ENCODE peak calls at places on chromosomes 3 and 15, in six cellular contexts. Y is brain microvascular endothelial cell; I is heart left ventricle; Q is RWPE1; V is uterus; C is CD8-positive, alpha-beta memory T cell. B is an unnamed sample.

GRCh38 chr15:100879046-100879445 is 585 bp upstream of the ALDH1A3 start:
- DNase-seq in Y (no peak), I (no peak), Q (peak), V (no peak), C (no peak), B (no peak)

GRCh38 chr3:170815340-170815739 is 54.7 kb downstream of the RPL22L1 start:
- DNase-seq in Y (peak), I (no peak), Q (no peak), V (no peak), C (no peak), B (no peak)

GRCh38 chr15:71957026-71957425 is 146.7 kb downstream of the NR2E3 start:
- DNase-seq in Y (no peak), I (no peak), Q (no peak), V (no peak), C (no peak), B (no peak)

GRCh38 chr3:184156522-184156955 is 1.4 kb downstream of the DVL3 start:
- DNase-seq in Y (peak), I (peak), Q (peak), V (peak), C (no peak), B (peak)

GRCh38 chr15:96333194-96334016 is 2.9 kb downstream of the NR2F2 start:
- DNase-seq in Y (peak), I (peak), Q (no peak), V (no peak), C (no peak), B (no peak)

GRCh38 chr3:50205719-50206276 is 727 bp downstream of the SLC38A3 start:
- DNase-seq in Y (no peak), I (peak), Q (no peak), V (no peak), C (no peak), B (no peak)

GRCh38 chr15:81373996-81374395 is at the start of gene TMC3:
- DNase-seq in Y (no peak), I (no peak), Q (no peak), V (no peak), C (no peak), B (no peak)

GRCh38 chr3:55406666-55407425 is 80.3 kb downstream of the WNT5A start:
- DNase-seq in Y (no peak), I (no peak), Q (no peak), V (no peak), C (no peak), B (no peak)

GRCh38 chr15:74337607-74338211 is 29.7 kb downstream of the CYP11A1 start:
- DNase-seq in Y (no peak), I (no peak), Q (no peak), V (no peak), C (no peak), B (no peak)

GRCh38 chr3:182971637-182972036 is 8.7 kb downstream of the DCUN1D1 start:
- DNase-seq in Y (peak), I (no peak), Q (no peak), V (no peak), C (no peak), B (no peak)

GRCh38 chr3:141227752-141228151 is 3.9 kb upstream of the PXYLP1 start:
- DNase-seq in Y (peak), I (no peak), Q (no peak), V (no peak), C (no peak), B (no peak)

GRCh38 chr15:52013151-52013791 is 5.7 kb upstream of the MAPK6 start:
- DNase-seq in Y (peak), I (no peak), Q (peak), V (no peak), C (no peak), B (no peak)

GRCh38 chr3:191980443-191980842 is 519.5 kb downstream of the PYDC2 start:
- DNase-seq in Y (no peak), I (no peak), Q (no peak), V (no peak), C (no peak), B (no peak)

GRCh38 chr3:85725809-85726208 is 767.0 kb downstream of the CADM2 start:
- DNase-seq in Y (no peak), I (no peak), Q (no peak), V (no peak), C (no peak), B (no peak)

GRCh38 chr3:185175370-185175987 is 22.6 kb upstream of the C3orf70 start:
- DNase-seq in Y (peak), I (peak), Q (no peak), V (no peak), C (no peak), B (peak)

GRCh38 chr3:39208463-39209055 is 16.2 kb upstream of the XIRP1 start:
- DNase-seq in Y (peak), I (peak), Q (peak), V (peak), C (peak), B (peak)

GRCh38 chr3:15102833-15103232 is 3.9 kb upstream of the RBSN start:
- DNase-seq in Y (no peak), I (peak), Q (no peak), V (no peak), C (no peak), B (peak)

GRCh38 chr3:127011270-127011992 is 28.5 kb downstream of the PLXNA1 start:
- DNase-seq in Y (no peak), I (peak), Q (no peak), V (no peak), C (no peak), B (no peak)

GRCh38 chr3:60094392-60094947 is 1044.6 kb upstream of the CFAP20DC start:
- DNase-seq in Y (no peak), I (no peak), Q (no peak), V (no peak), C (no peak), B (no peak)

GRCh38 chr3:161913786-161914389 is 417.3 kb downstream of the OTOL1 start:
- DNase-seq in Y (peak), I (no peak), Q (peak), V (no peak), C (no peak), B (no peak)

GRCh38 chr3:8621872-8622271 is 22.7 kb downstream of the SSUH2 start:
- DNase-seq in Y (peak), I (peak), Q (no peak), V (peak), C (no peak), B (no peak)

GRCh38 chr3:37174532-37175126 is at the start of gene LRRFIP2:
- DNase-seq in Y (peak), I (no peak), Q (peak), V (no peak), C (no peak), B (no peak)

GRCh38 chr3:133437391-133438093 is 37.7 kb downstream of the BFSP2 start:
- DNase-seq in Y (no peak), I (no peak), Q (no peak), V (peak), C (no peak), B (no peak)

GRCh38 chr3:160686955-160687535 is 10.1 kb downstream of the ARL14 start:
- DNase-seq in Y (no peak), I (no peak), Q (no peak), V (no peak), C (no peak), B (no peak)

GRCh38 chr3:77303943-77304778 is 264.3 kb downstream of the ROBO2 start:
- DNase-seq in Y (no peak), I (no peak), Q (no peak), V (no peak), C (no peak), B (no peak)

GRCh38 chr3:88986834-88987233 is 120.6 kb upstream of the EPHA3 start:
- DNase-seq in Y (peak), I (no peak), Q (peak), V (no peak), C (no peak), B (no peak)

GRCh38 chr15:62105266-62105665 is 38.5 kb downstream of the C2CD4A start:
- DNase-seq in Y (no peak), I (no peak), Q (no peak), V (no peak), C (no peak), B (no peak)

GRCh38 chr3:177452487-177452886 is 255.2 kb upstream of the TBL1XR1 start:
- DNase-seq in Y (peak), I (no peak), Q (peak), V (peak), C (no peak), B (no peak)

GRCh38 chr3:51982352-51982837 is 940 bp upstream of the ACY1 start:
- DNase-seq in Y (no peak), I (no peak), Q (peak), V (no peak), C (no peak), B (no peak)

GRCh38 chr3:81602781-81603180 is 158.7 kb downstream of the GBE1 start:
- DNase-seq in Y (peak), I (no peak), Q (no peak), V (no peak), C (no peak), B (no peak)

GRCh38 chr15:45660231-45660979 is 25.6 kb downstream of the SQOR start:
- DNase-seq in Y (no peak), I (no peak), Q (no peak), V (no peak), C (no peak), B (no peak)

GRCh38 chr15:38758001-38758400 is 193.4 kb upstream of the RASGRP1 start:
- DNase-seq in Y (peak), I (no peak), Q (no peak), V (no peak), C (no peak), B (no peak)
- H3K27ac ChIP-seq in Y (no peak), I (no peak), Q (no peak), V (no peak), C (no peak), B (no peak)

GRCh38 chr15:67879440-67880129 is 39.7 kb upstream of the RNU6-1 start:
- DNase-seq in Y (no peak), I (no peak), Q (no peak), V (no peak), C (no peak), B (no peak)
- H3K27ac ChIP-seq in Y (no peak), I (no peak), Q (peak), V (no peak), C (peak), B (no peak)

DNA sequence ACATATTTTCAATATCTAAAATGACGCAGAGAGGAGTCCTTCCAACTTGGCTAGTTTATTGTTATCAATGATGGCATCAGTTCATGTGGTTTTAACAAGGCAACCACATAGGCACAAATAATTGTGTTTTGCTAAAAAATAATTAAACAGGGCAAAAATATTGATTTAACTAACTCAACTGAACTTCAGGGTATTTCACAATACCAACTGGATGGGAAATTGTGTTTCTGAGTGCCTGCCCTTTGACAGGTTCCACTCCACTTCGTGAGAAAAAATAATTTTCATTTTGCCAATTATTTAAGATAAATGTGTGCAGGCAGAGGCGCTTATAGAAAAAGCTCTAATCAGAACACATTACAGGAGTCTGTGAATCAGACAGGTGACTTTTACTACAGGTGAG is 689.3 kb upstream of the CCDC54 start:
- DNase-seq in Y (no peak), I (no peak), Q (no peak), V (no peak), C (no peak), B (no peak)
- H3K27ac ChIP-seq in Y (no peak), I (no peak), Q (no peak), V (no peak), C (no peak), B (no peak)

DNA sequence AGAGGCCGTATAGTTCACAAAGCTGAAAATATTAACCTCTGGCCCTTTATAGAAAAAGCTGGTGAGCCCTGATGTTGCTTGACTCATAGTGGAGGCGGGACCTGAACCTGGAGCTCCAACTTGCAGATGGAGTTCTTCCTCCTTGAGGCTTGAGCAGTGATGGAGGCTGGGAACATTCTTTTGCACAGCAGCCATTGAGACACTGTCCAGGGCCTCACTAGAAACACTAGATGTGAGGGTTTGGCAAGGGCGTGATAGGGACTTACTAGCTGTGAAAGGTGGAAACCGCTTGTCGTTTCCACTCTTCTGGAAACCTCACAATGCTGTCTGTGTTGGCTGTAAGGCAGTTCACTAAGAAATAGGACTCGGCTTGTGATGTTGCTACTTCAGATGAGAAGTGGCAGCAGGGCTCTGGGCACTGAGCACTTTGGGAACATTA is 12.5 kb downstream of the SMAD6 start:
- DNase-seq in Y (no peak), I (no peak), Q (no peak), V (no peak), C (no peak), B (no peak)
- H3K27ac ChIP-seq in Y (no peak), I (no peak), Q (no peak), V (peak), C (no peak), B (peak)

GRCh38 chr3:112319516-112320276 is 13.3 kb upstream of the CD200 start:
- DNase-seq in Y (no peak), I (no peak), Q (peak), V (no peak), C (no peak), B (no peak)
- H3K27ac ChIP-seq in Y (no peak), I (no peak), Q (no peak), V (no peak), C (no peak), B (no peak)